ENCODE peak calls at places on chromosomes 1 and 21, in ten cellular contexts. O, U, K, L, T, Y, X, V, D and J are unnamed samples. For H3K9me3 and H3K27me3, the result is how much of the 10 kb centered on the place peaks cover.

GRCh38 chr1:248862695-248863010 is 3.8 kb upstream of the ZNF692 start:
- DNase-seq in O (no peak), K (no peak), Y (no peak), L (no peak), V (no peak), D (no peak), T (no peak), X (no peak), U (no peak), J (no peak)

GRCh38 chr1:235357485-235358378 is 9.5 kb upstream of the TBCE start:
- DNase-seq in X (no peak), U (no peak), D (no peak), L (no peak), O (no peak), T (no peak), V (no peak), K (no peak), Y (no peak), J (no peak)

GRCh38 chr1:66951513-66951912 is 26.7 kb downstream of the MIER1 start:
- DNase-seq in U (no peak), D (no peak), T (no peak), K (no peak), Y (no peak), O (no peak), L (no peak), X (no peak), V (no peak), J (no peak)

GRCh38 chr1:179976970-179977651 is 22.5 kb downstream of the CEP350 start:
- DNase-seq in Y (no peak), U (no peak), X (no peak), V (no peak), K (no peak), T (no peak), O (peak), D (no peak), L (no peak), J (no peak)

GRCh38 chr1:183967914-183968313 is 69.6 kb downstream of the COLGALT2 start:
- DNase-seq in O (no peak), X (no peak), D (no peak), L (no peak), V (no peak), U (no peak), T (no peak), Y (no peak), K (no peak), J (no peak)

GRCh38 chr1:6743189-6744101 is 41.8 kb upstream of the CAMTA1 start:
- DNase-seq in V (peak), T (peak), O (no peak), L (no peak), X (peak), K (no peak), Y (no peak), D (peak), U (peak), J (no peak)

GRCh38 chr1:59184506-59184905 is 112.4 kb upstream of the FGGY start:
- DNase-seq in O (no peak), X (no peak), D (no peak), U (no peak), L (no peak), K (no peak), V (no peak), Y (no peak), T (no peak), J (no peak)

GRCh38 chr1:236524142-236524891 is 535 bp downstream of the LGALS8 start:
- DNase-seq in D (peak), Y (no peak), L (peak), V (no peak), U (no peak), T (peak), X (peak), O (peak), K (peak), J (peak)

GRCh38 chr1:209853677-209854076 is 25.9 kb downstream of the UTP25 start:
- DNase-seq in T (no peak), X (no peak), O (no peak), K (no peak), U (no peak), V (no peak), Y (no peak), L (no peak), D (no peak), J (no peak)

GRCh38 chr1:57162607-57163235 is 196.9 kb upstream of the C8B start:
- DNase-seq in X (no peak), V (no peak), L (no peak), T (no peak), D (no peak), O (no peak), U (peak), Y (no peak), K (no peak), J (no peak)

GRCh38 chr1:203173566-203173965 is 2.1 kb downstream of the MYBPH start:
- DNase-seq in Y (peak), V (peak), O (peak), U (no peak), L (no peak), T (no peak), X (no peak), K (no peak), D (no peak), J (no peak)

GRCh38 chr1:40438391-40439015 is 11.8 kb upstream of the ZFP69B start:
- DNase-seq in U (no peak), O (peak), X (no peak), Y (no peak), D (peak), L (peak), V (no peak), T (no peak), K (no peak), J (no peak)

GRCh38 chr1:176717052-176717754 is 254.2 kb downstream of the PAPPA2 start:
- DNase-seq in V (no peak), Y (no peak), U (no peak), T (no peak), K (no peak), X (no peak), O (peak), L (no peak), D (no peak), J (no peak)

GRCh38 chr1:221948459-221948858 is 206.6 kb upstream of the DUSP10 start:
- DNase-seq in V (no peak), U (no peak), D (no peak), L (no peak), O (no peak), T (no peak), K (no peak), Y (no peak), X (no peak), J (no peak)

GRCh38 chr1:185966487-185966886 is 232.3 kb downstream of the HMCN1 start:
- DNase-seq in U (no peak), V (no peak), Y (no peak), K (no peak), O (no peak), T (no peak), L (no peak), D (no peak), X (no peak), J (no peak)

GRCh38 chr1:24905979-24906720 is 23.9 kb downstream of the RUNX3 start:
- DNase-seq in Y (peak), K (peak), T (no peak), O (no peak), V (no peak), L (no peak), X (no peak), D (no peak), U (no peak), J (no peak)

GRCh38 chr21:29287383-29287782 is 11.3 kb upstream of the BACH1 start:
- DNase-seq in O (no peak), L (peak), D (no peak), Y (no peak), U (no peak), K (no peak), X (no peak), V (no peak), T (no peak), J (no peak)

GRCh38 chr1:117327008-117327407 is 40.2 kb upstream of the MAN1A2 start:
- DNase-seq in K (no peak), O (no peak), T (no peak), X (no peak), V (no peak), U (no peak), Y (no peak), L (no peak), D (no peak), J (no peak)

GRCh38 chr21:38811257-38811656 is 5.5 kb downstream of the ETS2 start:
- DNase-seq in D (no peak), L (no peak), T (no peak), O (no peak), V (no peak), K (no peak), Y (no peak), X (no peak), U (no peak), J (no peak)

GRCh38 chr1:28437924-28438699 is 67.7 kb upstream of the RCC1 start:
- DNase-seq in Y (peak), K (peak), O (peak), U (peak), D (peak), L (peak), V (peak), T (peak), X (peak), J (no peak)

DNA sequence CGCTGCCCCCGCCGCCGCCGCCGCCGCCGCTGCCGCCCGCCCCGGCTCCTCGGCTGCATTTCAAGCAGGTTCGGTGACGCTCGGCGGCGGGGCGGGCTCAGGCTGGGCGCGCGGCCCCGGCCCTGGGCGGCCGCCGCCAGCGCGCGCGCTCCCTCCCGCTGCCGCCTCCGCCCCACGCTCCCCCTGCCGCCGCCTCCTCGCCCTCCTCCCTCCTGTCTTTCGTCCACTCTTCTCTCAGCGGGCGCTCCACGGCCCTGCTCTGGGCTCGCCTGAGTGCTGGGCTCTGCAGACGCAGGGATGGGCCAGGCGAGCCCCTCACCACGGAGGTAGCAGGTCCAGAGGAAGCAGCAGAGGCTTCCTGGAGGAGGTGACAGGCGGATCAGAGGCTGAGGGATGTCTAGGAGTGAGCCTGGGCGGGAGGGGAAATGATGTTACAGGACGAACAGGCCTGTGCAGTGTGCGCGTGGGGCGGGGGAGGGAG is at the start of gene LRP8:
- DNase-seq in X (no peak), O (peak), Y (peak), K (peak), D (peak), T (peak), L (peak), U (peak), V (peak), J (peak)
- H3K9me3 ChIP-seq in X (under half), O (under half), Y (under half), K (under half), D (under half), T (under half), L (under half), U (under half), V (under half), J (under half)

DNA sequence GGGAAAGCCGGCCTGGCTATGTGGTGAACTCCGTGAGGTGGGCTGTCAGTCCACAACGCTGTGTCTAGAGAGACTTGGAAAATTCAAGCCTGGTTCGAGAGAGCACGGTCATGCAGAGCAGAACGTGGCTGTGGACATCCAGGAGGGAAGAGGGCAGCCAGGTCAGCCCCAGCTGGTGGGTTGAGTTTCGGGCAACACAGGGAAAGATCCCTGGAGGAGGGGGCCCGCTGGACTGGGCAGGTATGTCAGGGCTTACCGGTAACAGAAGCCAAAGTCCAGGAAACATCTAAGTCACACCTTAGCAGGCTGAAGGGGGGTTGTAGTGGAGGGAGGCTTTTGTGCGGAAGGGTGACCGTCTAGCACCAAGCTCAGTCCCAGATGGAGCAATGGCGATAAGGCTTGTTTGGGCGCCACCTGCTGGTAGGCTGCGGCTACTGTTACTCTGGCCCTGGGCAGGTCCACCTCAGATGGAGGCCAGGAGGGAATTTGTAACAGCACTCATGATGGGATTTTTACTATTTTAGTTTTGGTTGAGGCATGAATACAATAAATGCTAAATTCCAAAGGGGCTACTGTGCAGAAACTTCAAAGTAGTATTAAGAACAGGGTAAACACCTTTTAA is 143.3 kb upstream of the ZNF644 start:
- DNase-seq in V (peak), K (peak), T (peak), O (peak), U (peak), L (peak), Y (peak), X (no peak), D (peak), J (peak)
- TF ChIP-seq CTCF in V (peak), K (peak), T (peak), O (peak), U (peak), L (peak), Y (peak), X (peak), D (peak), J (peak)

DNA sequence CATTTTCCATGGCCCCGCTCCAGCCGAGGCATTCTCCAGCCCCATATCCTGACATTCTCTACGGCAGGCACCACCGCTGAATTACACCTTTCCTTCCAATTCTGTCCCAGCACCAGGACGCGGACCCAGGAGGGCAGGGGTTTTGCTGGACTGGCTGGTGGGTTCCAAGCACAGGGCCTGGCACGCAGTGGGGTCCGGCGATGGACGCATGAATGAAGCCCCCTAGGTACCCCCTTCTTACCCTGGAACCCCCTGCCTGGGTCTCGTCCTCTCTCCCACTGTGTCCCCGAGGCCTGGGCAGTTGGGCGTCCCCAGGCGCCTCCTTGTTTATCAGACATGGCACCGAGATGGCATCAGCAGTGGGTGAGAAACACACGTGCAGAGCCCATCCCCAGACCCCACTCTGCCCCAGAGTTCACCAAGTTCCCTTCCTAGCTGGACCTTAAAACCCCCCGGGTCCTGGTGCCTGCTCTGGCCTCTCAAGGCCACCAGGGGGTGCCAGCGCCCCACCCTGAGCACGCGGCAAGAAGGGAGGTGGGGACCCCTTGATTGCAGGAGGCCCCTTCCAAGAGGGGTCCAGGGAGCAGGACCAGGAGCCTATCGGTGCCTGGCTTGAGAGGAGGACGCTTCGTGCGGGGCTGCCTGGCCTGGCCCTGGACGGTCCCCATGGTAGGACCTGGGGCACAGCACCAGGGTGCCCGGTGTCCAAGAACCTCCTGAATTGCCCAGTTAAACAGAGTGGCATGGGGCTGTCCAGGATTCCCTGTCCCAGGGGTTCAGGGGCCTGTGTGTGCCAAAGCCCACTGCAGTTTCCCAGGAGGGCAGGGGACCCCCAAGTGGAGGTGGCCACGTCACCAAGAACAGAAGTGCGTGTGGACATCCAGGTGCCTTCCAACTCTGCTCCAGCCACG is 46.1 kb downstream of the MEGF6 start:
- DNase-seq in D (no peak), X (no peak), K (no peak), V (no peak), T (no peak), U (no peak), O (peak), Y (peak), L (no peak), J (peak)
- H3K27me3 ChIP-seq in D (under half), X (under half), K (under half), V (under half), T (under half), U (under half), O (under half), Y (under half), L (under half), J (under half)

GRCh38 chr21:46008893-46009635 is 27.5 kb downstream of the COL6A1 start:
- DNase-seq in X (no peak), K (no peak), Y (peak), O (no peak), U (no peak), T (no peak), L (no peak), V (no peak), D (no peak), J (peak)

GRCh38 chr21:46005081-46005480 is 23.5 kb downstream of the COL6A1 start:
- DNase-seq in D (peak), U (peak), O (no peak), V (no peak), T (no peak), Y (no peak), X (no peak), K (peak), L (no peak), J (peak)

GRCh38 chr21:46007498-46007868 is 25.9 kb downstream of the COL6A1 start:
- DNase-seq in O (no peak), K (no peak), V (no peak), T (no peak), X (no peak), Y (no peak), D (no peak), L (no peak), U (no peak), J (no peak)

GRCh38 chr21:46005481-46005881 is 23.9 kb downstream of the COL6A1 start:
- DNase-seq in K (peak), T (no peak), U (peak), X (no peak), V (no peak), L (no peak), D (no peak), O (no peak), Y (peak), J (no peak)

GRCh38 chr21:46006547-46007497 is 25.3 kb downstream of the COL6A1 start:
- DNase-seq in X (no peak), K (no peak), Y (peak), O (peak), T (peak), D (peak), L (no peak), U (no peak), V (no peak), J (no peak)
- H3K9me3 ChIP-seq in X (under half), K (under half), Y (under half), O (under half), T (under half), D (under half), L (under half), U (under half), V (under half), J (under half)

GRCh38 chr1:95453053-95453452 is 219.0 kb downstream of the RWDD3 start:
- DNase-seq in X (no peak), U (no peak), K (no peak), O (no peak), T (no peak), V (no peak), D (no peak), L (no peak), Y (no peak), J (no peak)
- TF ChIP-seq CTCF in X (no peak), U (no peak), K (no peak), O (no peak), T (no peak), V (no peak), D (no peak), L (no peak), Y (no peak), J (no peak)